ENCODE peak calls at places on chromosomes 5 and 9, in eight cellular contexts. One of them, this sample, is unnamed.

GRCh38 chr5:32030226-32030625 is 143.9 kb downstream of the GOLPH3 start:
- DNase-seq in Peyer's patch: no peak
- DNase-seq in CD4-positive, alpha-beta T cell: no peak
- DNase-seq in astrocyte of the spinal cord: no peak
- DNase-seq in A549: no peak
- DNase-seq in nephron progenitor cell: no peak
- DNase-seq in foreskin fibroblast: no peak
- DNase-seq in cardiac fibroblast: peak; percentile 35
- DNase-seq in this sample: no peak

GRCh38 chr5:4553968-4554367 is 586.2 kb upstream of the ADAMTS16 start:
- DNase-seq in Peyer's patch: no peak
- DNase-seq in CD4-positive, alpha-beta T cell: no peak
- DNase-seq in astrocyte of the spinal cord: no peak
- DNase-seq in A549: no peak
- DNase-seq in nephron progenitor cell: peak; percentile 27
- DNase-seq in foreskin fibroblast: no peak
- DNase-seq in cardiac fibroblast: no peak
- DNase-seq in this sample: no peak

GRCh38 chr9:122797316-122798033 is 2.4 kb upstream of the OR1K1 start:
- DNase-seq in Peyer's patch: no peak
- DNase-seq in CD4-positive, alpha-beta T cell: no peak
- DNase-seq in astrocyte of the spinal cord: no peak
- DNase-seq in A549: no peak
- DNase-seq in nephron progenitor cell: no peak
- DNase-seq in foreskin fibroblast: no peak
- DNase-seq in cardiac fibroblast: no peak
- DNase-seq in this sample: no peak

GRCh38 chr9:78612089-78612488 is 315.2 kb downstream of the PSAT1 start:
- DNase-seq in Peyer's patch: no peak
- DNase-seq in CD4-positive, alpha-beta T cell: no peak
- DNase-seq in astrocyte of the spinal cord: peak; percentile 47
- DNase-seq in A549: no peak
- DNase-seq in nephron progenitor cell: no peak
- DNase-seq in foreskin fibroblast: no peak
- DNase-seq in cardiac fibroblast: peak; percentile 68
- DNase-seq in this sample: no peak

GRCh38 chr5:55601209-55601618 is 66.5 kb upstream of the PLPP1 start:
- DNase-seq in Peyer's patch: peak; percentile 57
- DNase-seq in CD4-positive, alpha-beta T cell: no peak
- DNase-seq in astrocyte of the spinal cord: peak; percentile 90
- DNase-seq in A549: peak; percentile 63
- DNase-seq in nephron progenitor cell: no peak
- DNase-seq in foreskin fibroblast: peak; percentile 92
- DNase-seq in cardiac fibroblast: peak; percentile 92
- DNase-seq in this sample: no peak

GRCh38 chr9:135919318-135919717 is 12.0 kb upstream of the CAMSAP1 start:
- DNase-seq in Peyer's patch: no peak
- DNase-seq in CD4-positive, alpha-beta T cell: no peak
- DNase-seq in astrocyte of the spinal cord: no peak
- DNase-seq in A549: no peak
- DNase-seq in nephron progenitor cell: no peak
- DNase-seq in foreskin fibroblast: no peak
- DNase-seq in cardiac fibroblast: no peak
- DNase-seq in this sample: no peak

GRCh38 chr9:109113892-109114609 is 5.7 kb downstream of the TMEM245 start:
- DNase-seq in Peyer's patch: no peak
- DNase-seq in CD4-positive, alpha-beta T cell: no peak
- DNase-seq in astrocyte of the spinal cord: no peak
- DNase-seq in A549: no peak
- DNase-seq in nephron progenitor cell: no peak
- DNase-seq in foreskin fibroblast: no peak
- DNase-seq in cardiac fibroblast: peak; percentile 28
- DNase-seq in this sample: no peak

GRCh38 chr9:72527801-72528195 is 6.4 kb downstream of the TMC1 start:
- DNase-seq in Peyer's patch: no peak
- DNase-seq in CD4-positive, alpha-beta T cell: no peak
- DNase-seq in astrocyte of the spinal cord: no peak
- DNase-seq in A549: no peak
- DNase-seq in nephron progenitor cell: no peak
- DNase-seq in foreskin fibroblast: no peak
- DNase-seq in cardiac fibroblast: no peak
- DNase-seq in this sample: no peak

GRCh38 chr5:32753051-32753450 is 41.9 kb downstream of the NPR3 start:
- DNase-seq in Peyer's patch: no peak
- DNase-seq in CD4-positive, alpha-beta T cell: no peak
- DNase-seq in astrocyte of the spinal cord: no peak
- DNase-seq in A549: no peak
- DNase-seq in nephron progenitor cell: no peak
- DNase-seq in foreskin fibroblast: peak; percentile 20
- DNase-seq in cardiac fibroblast: peak; percentile 73
- DNase-seq in this sample: no peak

GRCh38 chr9:69120380-69121154 is 53.5 kb upstream of the TJP2 start:
- DNase-seq in Peyer's patch: peak; percentile 90
- DNase-seq in CD4-positive, alpha-beta T cell: no peak
- DNase-seq in astrocyte of the spinal cord: no peak
- DNase-seq in A549: peak; percentile 33
- DNase-seq in nephron progenitor cell: peak; percentile 48
- DNase-seq in foreskin fibroblast: no peak
- DNase-seq in cardiac fibroblast: no peak
- DNase-seq in this sample: peak; percentile 21

GRCh38 chr5:171534009-171534895 is 114.8 kb downstream of the FGF18 start:
- DNase-seq in Peyer's patch: no peak
- DNase-seq in CD4-positive, alpha-beta T cell: no peak
- DNase-seq in astrocyte of the spinal cord: no peak
- DNase-seq in A549: no peak
- DNase-seq in nephron progenitor cell: no peak
- DNase-seq in foreskin fibroblast: no peak
- DNase-seq in cardiac fibroblast: no peak
- DNase-seq in this sample: no peak

GRCh38 chr5:150180241-150181027 is 9.4 kb upstream of the SLC6A7 start:
- DNase-seq in Peyer's patch: peak; percentile 77
- DNase-seq in CD4-positive, alpha-beta T cell: no peak
- DNase-seq in astrocyte of the spinal cord: no peak
- DNase-seq in A549: no peak
- DNase-seq in nephron progenitor cell: no peak
- DNase-seq in foreskin fibroblast: no peak
- DNase-seq in cardiac fibroblast: peak; percentile 13
- DNase-seq in this sample: no peak

GRCh38 chr5:8691221-8691620 is 822.3 kb downstream of the MTRR start:
- DNase-seq in Peyer's patch: no peak
- DNase-seq in CD4-positive, alpha-beta T cell: no peak
- DNase-seq in astrocyte of the spinal cord: no peak
- DNase-seq in A549: no peak
- DNase-seq in nephron progenitor cell: no peak
- DNase-seq in foreskin fibroblast: no peak
- DNase-seq in cardiac fibroblast: no peak
- DNase-seq in this sample: no peak

GRCh38 chr5:107792940-107793339 is 122.2 kb upstream of the EFNA5 start:
- DNase-seq in Peyer's patch: no peak
- DNase-seq in CD4-positive, alpha-beta T cell: no peak
- DNase-seq in astrocyte of the spinal cord: no peak
- DNase-seq in A549: no peak
- DNase-seq in nephron progenitor cell: no peak
- DNase-seq in foreskin fibroblast: no peak
- DNase-seq in cardiac fibroblast: no peak
- DNase-seq in this sample: no peak

GRCh38 chr5:176352116-176352878 is 9.3 kb downstream of the KIAA1191 start:
- DNase-seq in Peyer's patch: no peak
- DNase-seq in CD4-positive, alpha-beta T cell: no peak
- DNase-seq in astrocyte of the spinal cord: no peak
- DNase-seq in A549: no peak
- DNase-seq in nephron progenitor cell: no peak
- DNase-seq in foreskin fibroblast: no peak
- DNase-seq in cardiac fibroblast: no peak
- DNase-seq in this sample: peak; percentile 66

GRCh38 chr5:9786378-9787360 is 156.5 kb upstream of the TAS2R1 start:
- DNase-seq in Peyer's patch: no peak
- DNase-seq in CD4-positive, alpha-beta T cell: no peak
- DNase-seq in astrocyte of the spinal cord: no peak
- DNase-seq in A549: no peak
- DNase-seq in nephron progenitor cell: no peak
- DNase-seq in foreskin fibroblast: no peak
- DNase-seq in cardiac fibroblast: no peak
- DNase-seq in this sample: no peak

GRCh38 chr5:83433891-83434290 is 37.7 kb upstream of the VCAN start:
- DNase-seq in Peyer's patch: no peak
- DNase-seq in CD4-positive, alpha-beta T cell: no peak
- DNase-seq in astrocyte of the spinal cord: no peak
- DNase-seq in A549: no peak
- DNase-seq in nephron progenitor cell: no peak
- DNase-seq in foreskin fibroblast: peak; percentile 73
- DNase-seq in cardiac fibroblast: peak; percentile 63
- DNase-seq in this sample: no peak

GRCh38 chr5:178377583-178378270 is 145.1 kb upstream of the PHYKPL start:
- DNase-seq in Peyer's patch: no peak
- DNase-seq in CD4-positive, alpha-beta T cell: no peak
- DNase-seq in astrocyte of the spinal cord: no peak
- DNase-seq in A549: no peak
- DNase-seq in nephron progenitor cell: no peak
- DNase-seq in foreskin fibroblast: no peak
- DNase-seq in cardiac fibroblast: no peak
- DNase-seq in this sample: no peak

GRCh38 chr5:83750759-83751158 is 30.1 kb upstream of the HAPLN1 start:
- DNase-seq in Peyer's patch: no peak
- DNase-seq in CD4-positive, alpha-beta T cell: no peak
- DNase-seq in astrocyte of the spinal cord: no peak
- DNase-seq in A549: no peak
- DNase-seq in nephron progenitor cell: no peak
- DNase-seq in foreskin fibroblast: no peak
- DNase-seq in cardiac fibroblast: no peak
- DNase-seq in this sample: no peak

GRCh38 chr5:36237756-36238155 is 4.0 kb downstream of the NADK2 start:
- DNase-seq in Peyer's patch: no peak
- DNase-seq in CD4-positive, alpha-beta T cell: no peak
- DNase-seq in astrocyte of the spinal cord: no peak
- DNase-seq in A549: no peak
- DNase-seq in nephron progenitor cell: no peak
- DNase-seq in foreskin fibroblast: no peak
- DNase-seq in cardiac fibroblast: no peak
- DNase-seq in this sample: no peak

GRCh38 chr5:147690595-147690994 is 91.9 kb downstream of the JAKMIP2 start:
- DNase-seq in Peyer's patch: no peak
- DNase-seq in CD4-positive, alpha-beta T cell: no peak
- DNase-seq in astrocyte of the spinal cord: no peak
- DNase-seq in A549: no peak
- DNase-seq in nephron progenitor cell: no peak
- DNase-seq in foreskin fibroblast: no peak
- DNase-seq in cardiac fibroblast: no peak
- DNase-seq in this sample: no peak
- TF ChIP-seq CTCF in Peyer's patch: no peak
- TF ChIP-seq CTCF in CD4-positive, alpha-beta T cell: no peak
- TF ChIP-seq CTCF in astrocyte of the spinal cord: no peak
- TF ChIP-seq CTCF in A549: no peak
- TF ChIP-seq CTCF in nephron progenitor cell: no peak
- TF ChIP-seq CTCF in foreskin fibroblast: no peak
- TF ChIP-seq CTCF in cardiac fibroblast: no peak
- TF ChIP-seq CTCF in this sample: no peak

DNA sequence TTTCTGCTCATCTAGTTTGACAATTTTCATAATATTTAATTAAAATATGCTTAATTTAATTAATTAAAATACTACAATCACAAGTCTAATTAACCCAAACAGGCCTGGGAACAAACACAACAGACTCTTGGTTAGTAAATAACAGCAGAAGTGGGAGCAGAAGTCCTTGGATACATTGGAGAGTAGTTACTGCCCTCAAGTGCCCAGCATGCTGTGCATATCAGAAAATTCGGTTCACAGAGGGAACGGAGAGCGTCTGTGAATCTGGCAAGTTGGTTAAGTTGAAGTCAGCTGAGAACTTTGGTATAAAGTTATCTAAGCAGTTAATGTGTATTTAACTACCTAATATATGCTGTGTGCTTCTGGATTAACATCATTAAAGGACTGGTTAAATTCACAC is 87.0 kb upstream of the ATG10 start:
- DNase-seq in Peyer's patch: no peak
- DNase-seq in CD4-positive, alpha-beta T cell: no peak
- DNase-seq in astrocyte of the spinal cord: no peak
- DNase-seq in A549: no peak
- DNase-seq in nephron progenitor cell: no peak
- DNase-seq in foreskin fibroblast: no peak
- DNase-seq in cardiac fibroblast: no peak
- DNase-seq in this sample: no peak
- TF ChIP-seq CTCF in Peyer's patch: no peak
- TF ChIP-seq CTCF in CD4-positive, alpha-beta T cell: no peak
- TF ChIP-seq CTCF in astrocyte of the spinal cord: no peak
- TF ChIP-seq CTCF in A549: no peak
- TF ChIP-seq CTCF in nephron progenitor cell: no peak
- TF ChIP-seq CTCF in foreskin fibroblast: no peak
- TF ChIP-seq CTCF in cardiac fibroblast: no peak
- TF ChIP-seq CTCF in this sample: no peak

DNA sequence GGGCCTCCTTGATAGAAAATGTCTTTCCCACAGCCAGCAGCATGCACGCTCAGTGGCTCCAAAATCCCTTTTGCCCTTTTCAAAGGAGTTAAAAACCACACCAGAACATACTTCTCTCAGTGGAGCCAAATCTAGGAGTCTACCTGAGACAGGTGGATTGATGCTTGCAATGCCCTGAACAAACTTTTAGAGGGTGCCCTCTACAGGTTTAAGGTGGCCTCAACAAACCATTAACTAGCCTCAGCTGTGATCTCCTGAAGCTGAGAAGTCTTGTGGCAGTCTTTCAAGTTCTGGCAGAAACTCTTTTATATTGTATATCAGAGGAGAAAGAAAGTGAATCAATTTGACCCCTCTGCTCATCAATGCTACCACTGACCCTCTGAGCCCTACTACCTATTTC is 125.4 kb downstream of the MED27 start:
- DNase-seq in Peyer's patch: no peak
- DNase-seq in CD4-positive, alpha-beta T cell: no peak
- DNase-seq in astrocyte of the spinal cord: no peak
- DNase-seq in A549: no peak
- DNase-seq in nephron progenitor cell: no peak
- DNase-seq in foreskin fibroblast: no peak
- DNase-seq in cardiac fibroblast: no peak
- DNase-seq in this sample: peak; percentile 28
- TF ChIP-seq CTCF in Peyer's patch: no peak
- TF ChIP-seq CTCF in CD4-positive, alpha-beta T cell: no peak
- TF ChIP-seq CTCF in astrocyte of the spinal cord: peak; percentile 37
- TF ChIP-seq CTCF in A549: peak; percentile 36
- TF ChIP-seq CTCF in nephron progenitor cell: peak; percentile 32
- TF ChIP-seq CTCF in foreskin fibroblast: peak; percentile 15
- TF ChIP-seq CTCF in cardiac fibroblast: no peak
- TF ChIP-seq CTCF in this sample: peak; percentile 30

DNA sequence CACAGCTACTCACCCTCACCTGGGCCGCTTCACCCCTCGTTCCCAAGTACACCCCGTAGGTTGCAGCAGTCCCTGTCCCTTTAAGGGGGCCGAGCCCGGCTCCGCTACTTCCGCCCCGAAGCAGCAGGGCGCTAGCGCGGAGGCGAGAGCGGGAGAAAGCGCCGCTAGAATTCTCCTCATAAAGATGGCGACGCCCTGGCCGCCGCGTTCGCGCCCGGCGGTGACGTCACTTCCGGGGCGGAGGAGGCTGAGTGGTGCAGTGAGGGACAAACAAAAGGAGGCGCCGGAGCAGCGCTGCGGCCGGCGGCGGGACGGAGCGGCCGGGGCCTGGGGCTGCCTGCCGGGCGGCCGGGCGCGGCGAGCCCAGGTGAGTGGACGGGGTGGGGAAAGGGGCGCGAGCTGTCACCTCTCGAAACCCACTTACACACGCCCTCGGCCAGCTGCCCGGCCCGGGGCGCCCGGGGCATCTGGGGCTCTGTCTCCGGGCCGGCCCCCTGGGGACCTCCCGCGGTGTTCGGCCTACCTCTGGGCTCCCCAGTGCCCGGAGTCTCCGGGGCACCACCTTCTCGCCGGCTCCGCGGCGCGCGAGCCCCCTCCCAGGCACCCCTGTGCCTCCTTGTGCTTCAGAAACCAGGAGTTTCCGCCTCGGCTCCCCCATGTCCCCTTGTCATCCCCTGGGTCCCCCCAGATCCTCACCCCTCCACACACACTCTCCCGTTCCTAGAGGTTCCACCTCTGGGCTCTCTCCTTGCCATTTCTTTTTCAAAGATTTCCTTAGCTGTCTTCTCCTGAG is at the start of the genes KYAT1 and LRRC8A:
- DNase-seq in Peyer's patch: peak; percentile 99
- DNase-seq in CD4-positive, alpha-beta T cell: peak; percentile 99
- DNase-seq in astrocyte of the spinal cord: peak; percentile 97
- DNase-seq in A549: peak; percentile 95
- DNase-seq in nephron progenitor cell: peak; percentile 98
- DNase-seq in foreskin fibroblast: peak; percentile 95
- DNase-seq in cardiac fibroblast: peak; percentile 95
- DNase-seq in this sample: peak; percentile 97
- TF ChIP-seq CTCF in Peyer's patch: no peak
- TF ChIP-seq CTCF in CD4-positive, alpha-beta T cell: no peak
- TF ChIP-seq CTCF in astrocyte of the spinal cord: no peak
- TF ChIP-seq CTCF in A549: peak; percentile 13
- TF ChIP-seq CTCF in nephron progenitor cell: no peak
- TF ChIP-seq CTCF in foreskin fibroblast: no peak
- TF ChIP-seq CTCF in cardiac fibroblast: no peak
- TF ChIP-seq CTCF in this sample: no peak

This sample was measured in GM12865.